ENCODE peak calls at places on chromosome 21, in six cellular contexts. One of them, this sample, is unnamed.

GRCh38 chr21:30014883-30015282 is 75.1 kb upstream of the GRIK1 start:
- DNase-seq in GM12878: no peak
- DNase-seq in HCT116: no peak
- DNase-seq in WTC11: no peak
- DNase-seq in K562: no peak
- DNase-seq in H1: no peak
- DNase-seq in this sample: no peak

GRCh38 chr21:42336065-42336464 is 14.7 kb downstream of the TFF2 start:
- DNase-seq in GM12878: no peak
- DNase-seq in HCT116: no peak
- DNase-seq in WTC11: peak
- DNase-seq in K562: no peak
- DNase-seq in H1: peak
- DNase-seq in this sample: no peak

GRCh38 chr21:28742527-28742926 is 250.2 kb downstream of the LTN1 start:
- DNase-seq in GM12878: no peak
- DNase-seq in HCT116: no peak
- DNase-seq in WTC11: no peak
- DNase-seq in K562: no peak
- DNase-seq in H1: no peak
- DNase-seq in this sample: no peak

GRCh38 chr21:40118527-40118926 is 251.3 kb downstream of the PCP4 start:
- DNase-seq in GM12878: no peak
- DNase-seq in HCT116: no peak
- DNase-seq in WTC11: no peak
- DNase-seq in K562: no peak
- DNase-seq in H1: no peak
- DNase-seq in this sample: no peak

GRCh38 chr21:15272591-15272990 is 207.8 kb upstream of the NRIP1 start:
- DNase-seq in GM12878: no peak
- DNase-seq in HCT116: no peak
- DNase-seq in WTC11: no peak
- DNase-seq in K562: no peak
- DNase-seq in H1: no peak
- DNase-seq in this sample: no peak

GRCh38 chr21:42694751-42695150 is 41.3 kb downstream of the PDE9A start:
- DNase-seq in GM12878: no peak
- DNase-seq in HCT116: no peak
- DNase-seq in WTC11: no peak
- DNase-seq in K562: no peak
- DNase-seq in H1: no peak
- DNase-seq in this sample: no peak

GRCh38 chr21:36141513-36141925 is 6.6 kb downstream of the CBR3 start:
- DNase-seq in GM12878: peak
- DNase-seq in HCT116: peak
- DNase-seq in WTC11: peak
- DNase-seq in K562: peak
- DNase-seq in H1: peak
- DNase-seq in this sample: peak

GRCh38 chr21:35852820-35853219 is 207.5 kb downstream of the SETD4 start:
- DNase-seq in GM12878: no peak
- DNase-seq in HCT116: no peak
- DNase-seq in WTC11: no peak
- DNase-seq in K562: no peak
- DNase-seq in H1: no peak
- DNase-seq in this sample: no peak

GRCh38 chr21:34639250-34639649 is 24.3 kb upstream of the RCAN1 start:
- DNase-seq in GM12878: peak
- DNase-seq in HCT116: no peak
- DNase-seq in WTC11: no peak
- DNase-seq in K562: no peak
- DNase-seq in H1: no peak
- DNase-seq in this sample: no peak

GRCh38 chr21:36422279-36423098 is 37.3 kb downstream of the CHAF1B start:
- DNase-seq in GM12878: no peak
- DNase-seq in HCT116: peak
- DNase-seq in WTC11: peak
- DNase-seq in K562: peak
- DNase-seq in H1: peak
- DNase-seq in this sample: peak

GRCh38 chr21:22898061-22898460 is 1899.9 kb downstream of the NCAM2 start:
- DNase-seq in GM12878: no peak
- DNase-seq in HCT116: no peak
- DNase-seq in WTC11: no peak
- DNase-seq in K562: no peak
- DNase-seq in H1: no peak
- DNase-seq in this sample: no peak

GRCh38 chr21:35204125-35204524 is 155.0 kb upstream of the RUNX1 start:
- DNase-seq in GM12878: no peak
- DNase-seq in HCT116: no peak
- DNase-seq in WTC11: no peak
- DNase-seq in K562: no peak
- DNase-seq in H1: no peak
- DNase-seq in this sample: no peak

GRCh38 chr21:15140321-15141019 is 75.7 kb upstream of the NRIP1 start:
- DNase-seq in GM12878: no peak
- DNase-seq in HCT116: no peak
- DNase-seq in WTC11: no peak
- DNase-seq in K562: no peak
- DNase-seq in H1: no peak
- DNase-seq in this sample: no peak

GRCh38 chr21:42228709-42229220 is 9.8 kb downstream of the ABCG1 start:
- DNase-seq in GM12878: no peak
- DNase-seq in HCT116: no peak
- DNase-seq in WTC11: no peak
- DNase-seq in K562: no peak
- DNase-seq in H1: no peak
- DNase-seq in this sample: no peak

GRCh38 chr21:41510500-41510899 is 2.5 kb upstream of the TMPRSS2 start:
- DNase-seq in GM12878: no peak
- DNase-seq in HCT116: no peak
- DNase-seq in WTC11: no peak
- DNase-seq in K562: no peak
- DNase-seq in H1: no peak
- DNase-seq in this sample: no peak

GRCh38 chr21:29190920-29191319 is 60.5 kb downstream of the MAP3K7CL start:
- DNase-seq in GM12878: no peak
- DNase-seq in HCT116: no peak
- DNase-seq in WTC11: no peak
- DNase-seq in K562: no peak
- DNase-seq in H1: no peak
- DNase-seq in this sample: no peak

GRCh38 chr21:35933466-35933865 is 126.9 kb downstream of the SETD4 start:
- DNase-seq in GM12878: no peak
- DNase-seq in HCT116: peak
- DNase-seq in WTC11: no peak
- DNase-seq in K562: no peak
- DNase-seq in H1: no peak
- DNase-seq in this sample: no peak

GRCh38 chr21:42423197-42423675 is 19.5 kb downstream of the UBASH3A start:
- DNase-seq in GM12878: peak
- DNase-seq in HCT116: no peak
- DNase-seq in WTC11: no peak
- DNase-seq in K562: no peak
- DNase-seq in H1: no peak
- DNase-seq in this sample: no peak

GRCh38 chr21:42012763-42013329 is 2.7 kb upstream of the ZBTB21 start:
- DNase-seq in GM12878: no peak
- DNase-seq in HCT116: no peak
- DNase-seq in WTC11: no peak
- DNase-seq in K562: no peak
- DNase-seq in H1: peak
- DNase-seq in this sample: no peak

GRCh38 chr21:41045534-41046268 is 122.3 kb upstream of the BACE2 start:
- DNase-seq in GM12878: no peak
- DNase-seq in HCT116: no peak
- DNase-seq in WTC11: peak
- DNase-seq in K562: no peak
- DNase-seq in H1: peak
- DNase-seq in this sample: peak

GRCh38 chr21:16573581-16573980 is 843.8 kb downstream of the USP25 start:
- DNase-seq in GM12878: no peak
- DNase-seq in HCT116: no peak
- DNase-seq in WTC11: no peak
- DNase-seq in K562: no peak
- DNase-seq in H1: no peak
- DNase-seq in this sample: no peak

GRCh38 chr21:29430581-29430980 is 131.9 kb downstream of the BACH1 start:
- DNase-seq in GM12878: no peak
- DNase-seq in HCT116: no peak
- DNase-seq in WTC11: no peak
- DNase-seq in K562: no peak
- DNase-seq in H1: no peak
- DNase-seq in this sample: no peak

GRCh38 chr21:29741761-29742160 is 198.0 kb downstream of the GRIK1 start:
- DNase-seq in GM12878: no peak
- DNase-seq in HCT116: no peak
- DNase-seq in WTC11: no peak
- DNase-seq in K562: no peak
- DNase-seq in H1: no peak
- DNase-seq in this sample: no peak

GRCh38 chr21:46054031-46054430 is 43.9 kb upstream of the COL6A2 start:
- DNase-seq in GM12878: no peak
- DNase-seq in HCT116: no peak
- DNase-seq in WTC11: no peak
- DNase-seq in K562: no peak
- DNase-seq in H1: no peak
- DNase-seq in this sample: no peak

GRCh38 chr21:19236209-19236608 is 832.6 kb upstream of the TMPRSS15 start:
- DNase-seq in GM12878: no peak
- DNase-seq in HCT116: no peak
- DNase-seq in WTC11: no peak
- DNase-seq in K562: no peak
- DNase-seq in H1: no peak
- DNase-seq in this sample: no peak

GRCh38 chr21:46092026-46092764 is 5.7 kb upstream of the COL6A2 start:
- DNase-seq in GM12878: no peak
- DNase-seq in HCT116: no peak
- DNase-seq in WTC11: no peak
- DNase-seq in K562: no peak
- DNase-seq in H1: no peak
- DNase-seq in this sample: no peak

GRCh38 chr21:41410361-41410760 is 15.7 kb upstream of the MX1 start:
- DNase-seq in GM12878: no peak
- DNase-seq in HCT116: no peak
- DNase-seq in WTC11: no peak
- DNase-seq in K562: no peak
- DNase-seq in H1: no peak
- DNase-seq in this sample: no peak

GRCh38 chr21:34771512-34772028 is 102.8 kb downstream of the CLIC6 start:
- DNase-seq in GM12878: no peak
- DNase-seq in HCT116: peak
- DNase-seq in WTC11: no peak
- DNase-seq in K562: no peak
- DNase-seq in H1: peak
- DNase-seq in this sample: no peak

GRCh38 chr21:15431053-15431452 is 298.7 kb upstream of the USP25 start:
- DNase-seq in GM12878: no peak
- DNase-seq in HCT116: no peak
- DNase-seq in WTC11: peak
- DNase-seq in K562: no peak
- DNase-seq in H1: no peak
- DNase-seq in this sample: no peak

GRCh38 chr21:35395728-35396127 is 346.6 kb upstream of the RUNX1 start:
- DNase-seq in GM12878: no peak
- DNase-seq in HCT116: no peak
- DNase-seq in WTC11: no peak
- DNase-seq in K562: no peak
- DNase-seq in H1: no peak
- DNase-seq in this sample: no peak

GRCh38 chr21:35044128-35044527 is 5.0 kb downstream of the RUNX1 start:
- DNase-seq in GM12878: no peak
- DNase-seq in HCT116: no peak
- DNase-seq in WTC11: no peak
- DNase-seq in K562: no peak
- DNase-seq in H1: no peak
- DNase-seq in this sample: no peak

GRCh38 chr21:44592446-44593365 is at the start of gene KRTAP10-6:
- DNase-seq in GM12878: no peak
- DNase-seq in HCT116: no peak
- DNase-seq in WTC11: no peak
- DNase-seq in K562: no peak
- DNase-seq in H1: peak
- DNase-seq in this sample: no peak
- TF ChIP-seq SP1 in GM12878: no peak
- TF ChIP-seq SP1 in HCT116: no peak
- TF ChIP-seq SP1 in WTC11: no peak
- TF ChIP-seq SP1 in K562: no peak
- TF ChIP-seq SP1 in H1: no peak
- TF ChIP-seq SP1 in this sample: no peak

DNA sequence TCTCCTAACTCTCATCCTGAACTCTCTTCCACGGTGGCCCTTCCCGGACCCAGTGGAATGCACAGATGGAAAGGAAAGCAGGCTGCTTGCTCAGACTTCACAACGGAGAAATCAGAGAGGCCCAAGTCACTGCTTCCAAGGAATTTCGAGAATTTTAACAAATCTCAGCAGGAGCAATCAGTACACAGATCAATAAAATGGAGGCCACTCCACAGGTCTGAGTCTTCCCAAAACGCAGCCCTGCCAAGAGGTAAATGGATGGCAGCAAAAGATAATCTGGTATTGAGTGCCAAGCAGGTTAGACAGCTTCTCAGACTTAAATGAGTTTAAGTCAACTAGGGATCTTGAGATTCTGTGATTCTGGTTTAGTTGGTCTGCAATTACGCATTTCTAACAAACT is 81.1 kb upstream of the TIAM1 start:
- DNase-seq in GM12878: no peak
- DNase-seq in HCT116: no peak
- DNase-seq in WTC11: peak
- DNase-seq in K562: no peak
- DNase-seq in H1: peak
- DNase-seq in this sample: no peak
- TF ChIP-seq SP1 in GM12878: no peak
- TF ChIP-seq SP1 in HCT116: no peak
- TF ChIP-seq SP1 in WTC11: no peak
- TF ChIP-seq SP1 in K562: no peak
- TF ChIP-seq SP1 in H1: no peak
- TF ChIP-seq SP1 in this sample: no peak

DNA sequence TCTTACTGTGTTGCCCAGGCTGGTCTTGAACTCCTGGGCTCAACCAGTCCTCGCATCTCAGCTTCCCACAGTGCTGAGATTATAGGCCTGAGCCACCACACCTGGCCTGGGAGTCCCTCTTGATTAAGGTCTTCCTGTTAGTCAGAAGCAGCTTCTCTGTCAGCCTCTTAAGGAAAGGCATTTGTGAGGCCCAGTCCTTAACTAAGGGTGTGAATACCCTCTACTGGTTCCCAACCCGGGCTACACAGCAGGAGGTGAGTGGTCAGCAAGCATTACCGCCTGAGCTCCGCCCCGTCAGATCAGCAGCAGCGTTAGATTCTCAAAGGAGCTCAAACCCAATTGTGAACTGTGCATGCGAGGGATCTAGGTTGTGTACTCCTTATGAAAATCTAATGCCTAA is 117.2 kb downstream of the DYRK1A start:
- DNase-seq in GM12878: no peak
- DNase-seq in HCT116: no peak
- DNase-seq in WTC11: peak
- DNase-seq in K562: no peak
- DNase-seq in H1: no peak
- DNase-seq in this sample: no peak
- TF ChIP-seq SP1 in GM12878: no peak
- TF ChIP-seq SP1 in HCT116: no peak
- TF ChIP-seq SP1 in WTC11: no peak
- TF ChIP-seq SP1 in K562: no peak
- TF ChIP-seq SP1 in H1: no peak
- TF ChIP-seq SP1 in this sample: no peak

GRCh38 chr21:32916522-32917099 is 109.1 kb upstream of the OLIG2 start:
- DNase-seq in GM12878: no peak
- DNase-seq in HCT116: peak
- DNase-seq in WTC11: no peak
- DNase-seq in K562: peak
- DNase-seq in H1: no peak
- DNase-seq in this sample: peak
- TF ChIP-seq SP1 in GM12878: no peak
- TF ChIP-seq SP1 in HCT116: no peak
- TF ChIP-seq SP1 in WTC11: no peak
- TF ChIP-seq SP1 in K562: no peak
- TF ChIP-seq SP1 in H1: no peak
- TF ChIP-seq SP1 in this sample: no peak

This sample was measured in HEK293T.